ENCODE peak calls at places on chromosomes 11 and 22, in five cellular contexts. C is GM23248, I is pancreas, R is fibroblast of the aortic adventitia, Q is endothelial cell of umbilical vein. T is an unnamed sample.

GRCh38 chr11:28566643-28567042 is 458.5 kb downstream of the METTL15 start:
- DNase-seq in Q (peak), C (peak), R (peak), I (peak), T (no peak)

GRCh38 chr11:65436412-65437032 is 13.9 kb downstream of the NEAT1 start:
- DNase-seq in I (no peak), C (peak), R (peak), Q (peak), T (no peak)

GRCh38 chr11:42329930-42330555 is 870.6 kb upstream of the LRRC4C start:
- DNase-seq in R (peak), C (no peak), Q (no peak), I (no peak), T (no peak)

GRCh38 chr22:49568751-49569285 is 258.9 kb downstream of the BRD1 start:
- DNase-seq in I (peak), R (no peak), Q (no peak), C (no peak), T (no peak)

GRCh38 chr11:134535029-134536025 is 123.3 kb upstream of the B3GAT1 start:
- DNase-seq in I (no peak), C (no peak), Q (no peak), R (no peak), T (no peak)

GRCh38 chr11:109629734-109630133 is 207.7 kb downstream of the C11orf87 start:
- DNase-seq in C (no peak), R (no peak), Q (no peak), I (no peak), T (no peak)

GRCh38 chr11:1749020-1749758 is 1.2 kb downstream of the IFITM10 start:
- DNase-seq in I (peak), C (peak), Q (no peak), R (no peak), T (no peak)

GRCh38 chr22:47402876-47403525 is 640.6 kb downstream of the TBC1D22A start:
- DNase-seq in R (no peak), I (no peak), C (no peak), Q (no peak), T (no peak)

GRCh38 chr22:44574057-44574456 is 76.0 kb upstream of the RTL6 start:
- DNase-seq in Q (peak), R (peak), C (peak), I (no peak), T (no peak)

GRCh38 chr11:79374707-79375106 is 66.1 kb downstream of the TENM4 start:
- DNase-seq in I (no peak), R (no peak), C (no peak), Q (no peak), T (no peak)

GRCh38 chr11:74719011-74719410 is 12.2 kb downstream of the CHRDL2 start:
- DNase-seq in C (no peak), I (no peak), Q (no peak), R (no peak), T (no peak)

GRCh38 chr11:3156661-3157311 is 8.3 kb downstream of the OSBPL5 start:
- DNase-seq in I (peak), Q (no peak), R (no peak), C (no peak), T (peak)

GRCh38 chr11:32032052-32032451 is 58.8 kb upstream of the RCN1 start:
- DNase-seq in Q (no peak), C (no peak), I (no peak), R (no peak), T (no peak)
- H3K4me3 ChIP-seq in Q (no peak), C (peak), I (no peak), R (no peak), T (no peak)

GRCh38 chr22:19757985-19758895 is 2.3 kb upstream of the TBX1 start:
- DNase-seq in Q (no peak), C (no peak), R (no peak), I (peak), T (no peak)

GRCh38 chr22:19758896-19759458 is 1.6 kb upstream of the TBX1 start:
- DNase-seq in Q (no peak), R (no peak), C (no peak), I (peak), T (no peak)

GRCh38 chr22:19760652-19761002 is at the start of gene TBX1:
- DNase-seq in Q (no peak), I (peak), R (no peak), C (peak), T (no peak)

GRCh38 chr22:19759994-19760651 is 455 bp upstream of the TBX1 start:
- DNase-seq in R (no peak), C (peak), I (peak), Q (no peak), T (no peak)

GRCh38 chr22:19759459-19759993 is 1.1 kb upstream of the TBX1 start:
- DNase-seq in C (peak), R (no peak), Q (no peak), I (no peak), T (no peak)
- H3K4me3 ChIP-seq in C (peak), R (no peak), Q (peak), I (no peak), T (no peak)

DNA sequence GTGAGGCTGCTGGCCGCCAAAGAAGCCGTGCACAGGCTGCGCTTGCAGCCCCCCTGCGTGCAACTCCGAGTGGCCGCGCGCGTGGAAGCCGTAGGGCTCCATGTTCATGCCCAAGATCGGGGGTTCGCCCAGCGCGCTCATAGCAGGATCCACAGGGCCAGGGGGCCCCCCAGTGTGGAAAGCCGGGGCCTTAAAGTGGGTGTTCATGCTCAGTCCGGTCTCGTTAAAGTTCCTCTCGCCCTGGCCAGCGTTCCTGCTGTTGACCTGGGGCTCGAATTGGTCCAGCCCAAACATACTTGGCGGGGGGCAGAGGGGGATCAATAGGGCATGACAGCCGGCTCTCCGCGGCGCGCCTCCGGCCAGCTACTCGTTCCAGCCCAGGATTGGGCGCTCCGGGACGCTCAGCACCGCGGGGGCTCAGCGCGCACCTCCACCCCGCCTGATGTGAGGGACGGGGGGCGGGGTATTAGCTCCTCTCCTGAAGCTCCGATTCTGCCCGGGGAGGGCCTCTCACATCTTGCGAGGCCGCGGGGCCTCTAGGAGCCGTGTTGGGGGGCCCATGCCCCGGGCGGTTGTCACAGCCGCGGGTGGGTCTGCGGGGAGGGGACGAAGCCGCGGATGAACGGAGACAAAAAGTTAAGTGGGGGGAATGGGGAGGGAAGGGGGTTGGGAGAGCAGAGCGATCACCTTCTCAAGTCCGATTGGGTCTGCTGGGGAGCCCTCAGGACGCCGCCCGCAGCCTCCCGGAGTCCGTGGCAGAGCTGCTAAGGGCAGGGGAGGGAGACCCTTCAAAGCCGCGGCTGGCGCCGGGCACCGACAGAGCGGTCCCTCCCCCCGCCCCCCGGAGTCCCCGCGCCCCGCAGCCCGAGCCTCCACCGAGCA is 1.1 kb downstream of the MN1 start:
- DNase-seq in R (peak), C (peak), Q (no peak), I (peak), T (no peak)
- H3K4me3 ChIP-seq in R (peak), C (peak), Q (no peak), I (peak), T (no peak)

GRCh38 chr11:83681045-83681781 is 395.0 kb upstream of the CCDC90B start:
- DNase-seq in Q (no peak), R (no peak), I (no peak), C (peak), T (no peak)

GRCh38 chr11:83680351-83680750 is 394.2 kb upstream of the CCDC90B start:
- DNase-seq in C (no peak), R (no peak), I (no peak), Q (no peak), T (no peak)

GRCh38 chr11:83684071-83684470 is 397.9 kb upstream of the CCDC90B start:
- DNase-seq in C (no peak), R (no peak), I (no peak), Q (no peak), T (no peak)

GRCh38 chr11:83681944-83682644 is 395.9 kb upstream of the CCDC90B start:
- DNase-seq in I (no peak), C (peak), Q (no peak), R (no peak), T (no peak)

GRCh38 chr11:83682645-83682973 is 396.4 kb upstream of the CCDC90B start:
- DNase-seq in Q (no peak), R (no peak), I (no peak), C (no peak), T (no peak)
- H3K4me3 ChIP-seq in Q (no peak), R (no peak), I (no peak), C (no peak), T (no peak)

DNA sequence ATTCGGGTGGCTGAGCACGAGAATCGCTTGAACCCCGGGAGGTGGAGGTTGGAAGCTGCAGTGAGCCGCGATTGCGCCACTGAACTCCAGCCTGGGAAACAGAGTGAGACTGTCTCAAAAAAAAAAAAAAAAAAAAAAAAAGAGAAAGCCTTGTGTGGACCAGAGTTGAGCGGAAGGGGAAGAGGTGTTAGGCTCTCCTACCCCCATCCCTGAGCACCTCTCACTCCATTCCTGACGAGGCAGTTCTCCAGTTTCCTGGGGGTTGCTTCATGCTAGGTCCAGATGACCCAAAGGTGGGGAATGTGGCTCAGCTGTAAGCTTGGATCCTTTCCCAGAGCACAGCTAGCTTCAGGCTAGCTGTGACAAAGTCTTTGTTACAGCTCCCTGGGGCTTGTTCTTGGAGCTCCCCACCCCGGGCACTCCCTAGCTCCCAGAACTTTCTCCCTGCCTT is 8.8 kb upstream of the DNAL4 start:
- DNase-seq in R (peak), C (peak), I (no peak), Q (no peak), T (no peak)
- H3K4me3 ChIP-seq in R (no peak), C (peak), I (no peak), Q (no peak), T (no peak)

T was measured in CD8-positive, alpha-beta memory T cell.